ENCODE peak calls at places on chromosome 5, in ten cellular contexts. N, Q, M, A, V, F, T, B, O and P are unnamed samples.

GRCh38 chr5:19837536-19838179 is 150.3 kb downstream of the CDH18 start:
- DNase-seq in A (no peak), O (no peak), Q (no peak), F (no peak), T (no peak), N (no peak), M (no peak), V (no peak), B (no peak), P (no peak)

GRCh38 chr5:105953616-105954015 is 1717.1 kb downstream of the EFNA5 start:
- DNase-seq in T (no peak), Q (no peak), M (no peak), O (no peak), A (no peak), B (no peak), V (no peak), N (no peak), F (no peak), P (no peak)

GRCh38 chr5:123350744-123351143 is 72.5 kb downstream of the CEP120 start:
- DNase-seq in O (no peak), B (no peak), N (no peak), V (no peak), A (no peak), Q (no peak), T (no peak), F (no peak), M (no peak), P (no peak)

GRCh38 chr5:12488161-12488560 is 583.9 kb upstream of the CTNND2 start:
- DNase-seq in V (no peak), T (no peak), Q (no peak), F (no peak), A (no peak), M (no peak), B (no peak), N (no peak), O (no peak), P (no peak)

GRCh38 chr5:133807348-133807747 is 161.1 kb downstream of the C5orf15 start:
- DNase-seq in A (no peak), B (no peak), F (no peak), V (no peak), N (no peak), M (no peak), O (no peak), T (no peak), Q (no peak), P (no peak)

GRCh38 chr5:56481147-56481997 is 248.2 kb upstream of the ANKRD55 start:
- DNase-seq in O (peak; percentile 51), M (peak; percentile 42), T (peak; percentile 74), F (peak; percentile 82), B (peak; percentile 32), V (peak; percentile 65), Q (peak; percentile 78), N (peak; percentile 61), A (no peak), P (peak; percentile 80)

GRCh38 chr5:38404236-38404635 is 145.9 kb downstream of the EGFLAM start:
- DNase-seq in B (no peak), M (no peak), Q (no peak), V (no peak), T (no peak), A (no peak), O (no peak), N (no peak), F (no peak), P (no peak)

GRCh38 chr5:54988817-54989216 is 3.4 kb upstream of the ESM1 start:
- DNase-seq in V (no peak), A (no peak), B (no peak), Q (no peak), F (no peak), T (no peak), N (no peak), O (no peak), M (no peak), P (no peak)

GRCh38 chr5:98904786-98905185 is 24.0 kb downstream of the CHD1 start:
- DNase-seq in B (no peak), A (no peak), O (no peak), V (no peak), Q (no peak), M (no peak), F (no peak), N (no peak), T (no peak), P (no peak)

GRCh38 chr5:98296426-98296825 is 477.0 kb upstream of the RGMB start:
- DNase-seq in Q (no peak), N (no peak), V (no peak), B (no peak), A (no peak), M (no peak), F (no peak), O (no peak), T (no peak), P (no peak)

GRCh38 chr5:14222182-14222581 is 79.0 kb downstream of the TRIO start:
- DNase-seq in M (no peak), A (no peak), N (no peak), V (no peak), F (no peak), T (no peak), Q (no peak), B (no peak), O (no peak), P (no peak)
- H3K4me1 ChIP-seq in M (peaks cover 49% of the 10 kb centered on the region), A (peaks cover 10% of the 10 kb centered on the region), N (peaks cover 92% of the 10 kb centered on the region), V (peaks cover 43% of the 10 kb centered on the region), F (peaks cover 31% of the 10 kb centered on the region), T (peaks cover 49% of the 10 kb centered on the region), Q (no peaks in the 10 kb centered on the region), B (no peaks in the 10 kb centered on the region), O (peaks cover 48% of the 10 kb centered on the region), P (peaks cover 28% of the 10 kb centered on the region)

DNA sequence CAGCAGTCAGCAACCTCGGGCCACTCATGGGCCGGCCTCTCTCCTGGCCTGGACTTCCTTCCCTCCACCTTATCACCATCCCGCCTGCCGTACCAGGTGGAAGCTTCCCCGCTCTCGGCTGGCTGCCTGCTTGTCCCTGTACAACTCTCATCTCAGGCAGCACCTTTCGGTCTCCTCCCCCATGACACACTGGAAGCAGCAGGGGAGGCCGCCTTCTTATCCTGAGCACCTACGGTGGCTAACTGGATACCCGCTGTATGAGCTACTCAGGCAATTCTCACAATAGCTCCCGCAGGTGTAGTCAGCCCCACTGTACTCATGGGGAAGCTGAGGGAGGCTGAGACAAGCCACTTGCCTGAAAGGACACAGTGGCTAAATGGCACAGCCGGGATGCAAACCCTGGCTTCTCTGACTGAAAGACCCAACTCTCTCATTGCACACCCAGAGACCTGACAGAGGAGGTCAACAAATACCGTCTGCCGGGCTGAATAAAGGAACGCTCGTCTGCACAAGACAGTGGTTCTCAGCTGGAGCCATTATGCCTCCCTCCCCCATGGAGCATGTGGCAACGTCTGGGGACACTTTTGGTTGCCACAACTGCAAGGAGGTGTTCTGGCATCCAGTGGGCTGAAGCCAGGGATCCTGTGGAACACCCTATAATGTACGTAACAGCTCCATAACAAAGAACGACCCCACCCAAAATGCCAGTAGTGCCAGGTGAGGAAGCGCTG is 9.6 kb downstream of the STK10 start:
- DNase-seq in B (peak; percentile 47), N (no peak), F (no peak), A (no peak), V (peak; percentile 68), O (no peak), M (no peak), T (no peak), Q (no peak), P (no peak)
- H3K4me3 ChIP-seq in B (peak overlapping the region; percentile 48), N (no peak overlapping the region), F (no peak overlapping the region), A (no peak overlapping the region), V (no peak overlapping the region), O (no peak overlapping the region), M (no peak overlapping the region), T (no peak overlapping the region), Q (no peak overlapping the region), P (no peak overlapping the region)

GRCh38 chr5:90739567-90739966 is 181.0 kb downstream of the ADGRV1 start:
- DNase-seq in A (no peak), V (no peak), Q (no peak), M (no peak), N (no peak), B (no peak), T (no peak), O (no peak), F (no peak), P (no peak)
- H3K4me1 ChIP-seq in A (no peaks in the 10 kb centered on the region), V (no peaks in the 10 kb centered on the region), Q (peaks cover 3% of the 10 kb centered on the region), M (no peaks in the 10 kb centered on the region), N (no peaks in the 10 kb centered on the region), B (no peaks in the 10 kb centered on the region), T (no peaks in the 10 kb centered on the region), O (no peaks in the 10 kb centered on the region), F (no peaks in the 10 kb centered on the region), P (no peaks in the 10 kb centered on the region)

GRCh38 chr5:40981420-40981819 is 72.1 kb downstream of the C7 start:
- DNase-seq in Q (no peak), N (no peak), F (no peak), T (no peak), B (no peak), M (no peak), O (no peak), A (no peak), V (no peak), P (no peak)
- H3K4me3 ChIP-seq in Q (no peak overlapping the region), N (no peak overlapping the region), F (no peak overlapping the region), T (no peak overlapping the region), B (no peak overlapping the region), M (no peak overlapping the region), O (no peak overlapping the region), A (no peak overlapping the region), V (no peak overlapping the region), P (no peak overlapping the region)

GRCh38 chr5:135235551-135236100 is 163.4 kb downstream of the MACROH2A1 start:
- DNase-seq in A (no peak), T (no peak), V (no peak), F (no peak), M (no peak), N (no peak), O (no peak), Q (peak; percentile 39), B (no peak), P (no peak)
- H3K4me1 ChIP-seq in A (peaks cover 4% of the 10 kb centered on the region), T (peaks cover 35% of the 10 kb centered on the region), V (no peaks in the 10 kb centered on the region), F (peaks cover 4% of the 10 kb centered on the region), M (no peaks in the 10 kb centered on the region), N (peaks cover 26% of the 10 kb centered on the region), O (peaks cover 2% of the 10 kb centered on the region), Q (no peaks in the 10 kb centered on the region), B (no peaks in the 10 kb centered on the region), P (peaks cover 2% of the 10 kb centered on the region)

DNA sequence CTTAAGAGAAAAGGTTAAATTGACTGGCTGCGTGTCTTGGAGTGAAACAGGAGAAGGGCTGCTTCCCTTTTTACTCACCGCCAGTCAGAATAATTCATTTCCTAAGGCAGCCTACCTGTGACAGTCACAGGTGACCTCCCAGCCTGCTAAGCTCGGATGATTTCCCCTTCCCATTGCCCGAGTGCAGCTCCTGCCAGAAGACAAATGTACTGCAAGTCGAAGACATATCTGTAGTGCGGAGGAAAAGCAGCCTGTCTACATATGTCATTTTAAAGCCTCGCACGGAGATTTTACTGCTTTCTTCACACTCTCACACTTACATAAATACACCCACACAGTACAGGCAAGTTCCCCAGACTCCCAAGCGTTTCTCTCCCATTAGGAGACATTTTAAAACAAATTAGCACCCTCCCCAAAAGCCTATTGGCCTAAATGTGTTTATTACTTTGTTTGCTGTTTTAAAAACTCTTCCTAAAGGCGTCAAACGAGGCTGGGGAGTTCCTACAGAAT is 665.7 kb upstream of the ZNF608 start:
- DNase-seq in M (no peak), O (peak; percentile 36), Q (peak; percentile 80), N (no peak), F (no peak), A (no peak), T (peak; percentile 85), V (no peak), B (no peak), P (peak; percentile 76)
- H3K4me3 ChIP-seq in M (no peak overlapping the region), O (no peak overlapping the region), Q (no peak overlapping the region), N (peak overlapping the region; percentile 38), F (no peak overlapping the region), A (no peak overlapping the region), T (no peak overlapping the region), V (no peak overlapping the region), B (no peak overlapping the region), P (peak overlapping the region; percentile 31)